ENCODE peak calls at places on chromosomes 5 and 9, in seven cellular contexts. C, A, Y, N, U, S and E are unnamed samples.

GRCh38 chr9:87836951-87837715 is 45.5 kb upstream of the SPATA31E1 start:
- DNase-seq in C (no peak), A (no peak), Y (no peak), N (no peak), U (no peak), S (no peak), E (no peak)

GRCh38 chr5:173626501-173626812 is 10.0 kb upstream of the BOD1 start:
- DNase-seq in C (no peak), A (no peak), Y (no peak), N (no peak), U (no peak), S (no peak), E (no peak)

GRCh38 chr5:168706655-168707069 is 127.5 kb upstream of the PANK3 start:
- DNase-seq in C (no peak), A (no peak), Y (no peak), N (no peak), U (peak), S (peak), E (no peak)

GRCh38 chr9:18359335-18359734 is 114.6 kb upstream of the ADAMTSL1 start:
- DNase-seq in C (no peak), A (no peak), Y (no peak), N (no peak), U (peak), S (no peak), E (no peak)

GRCh38 chr5:2763533-2763794 is 12.0 kb upstream of the IRX2 start:
- DNase-seq in C (no peak), A (no peak), Y (no peak), N (no peak), U (no peak), S (no peak), E (no peak)

GRCh38 chr5:163571755-163572154 is 66.3 kb downstream of the MAT2B start:
- DNase-seq in C (no peak), A (no peak), Y (no peak), N (no peak), U (peak), S (no peak), E (peak)

GRCh38 chr9:93650448-93650847 is 74.1 kb downstream of the PHF2 start:
- DNase-seq in C (no peak), A (peak), Y (no peak), N (no peak), U (no peak), S (no peak), E (no peak)

GRCh38 chr5:180631549-180632392 is 17.6 kb downstream of the FLT4 start:
- DNase-seq in C (no peak), A (peak), Y (no peak), N (no peak), U (no peak), S (no peak), E (no peak)